ENCODE peak calls at places on chromosomes 11 and 22, in eight cellular contexts. One of them, this sample, is unnamed.

GRCh38 chr22:20267441-20268288 is 453 bp downstream of the RTN4R start:
- DNase-seq in fibroblast of lung: no peak
- DNase-seq in heart right ventricle: no peak
- DNase-seq in BJ: no peak
- DNase-seq in progenitor cell of endocrine pancreas: peak; percentile 27
- DNase-seq in HFFc6: no peak
- DNase-seq in GM12878: no peak
- DNase-seq in IMR-90: no peak
- DNase-seq in this sample: no peak

GRCh38 chr22:32698926-32699619 is 102.4 kb upstream of the TIMP3 start:
- DNase-seq in heart right ventricle: peak; percentile 70
- DNase-seq in IMR-90: no peak
- DNase-seq in fibroblast of lung: no peak
- DNase-seq in progenitor cell of endocrine pancreas: no peak
- DNase-seq in HFFc6: no peak
- DNase-seq in BJ: no peak
- DNase-seq in GM12878: no peak
- DNase-seq in this sample: no peak

GRCh38 chr11:105151936-105152554 is 12.5 kb upstream of the CARD18 start:
- DNase-seq in IMR-90: peak; percentile 79
- DNase-seq in fibroblast of lung: peak; percentile 68
- DNase-seq in heart right ventricle: no peak
- DNase-seq in GM12878: no peak
- DNase-seq in progenitor cell of endocrine pancreas: no peak
- DNase-seq in BJ: peak; percentile 10
- DNase-seq in HFFc6: peak; percentile 43
- DNase-seq in this sample: no peak

GRCh38 chr11:37532271-37532670 is 934.2 kb upstream of the RAG2 start:
- DNase-seq in BJ: no peak
- DNase-seq in GM12878: no peak
- DNase-seq in HFFc6: no peak
- DNase-seq in progenitor cell of endocrine pancreas: no peak
- DNase-seq in fibroblast of lung: no peak
- DNase-seq in IMR-90: no peak
- DNase-seq in heart right ventricle: no peak
- DNase-seq in this sample: no peak

GRCh38 chr11:132405728-132406127 is 1035.3 kb downstream of the NTM start:
- DNase-seq in heart right ventricle: no peak
- DNase-seq in IMR-90: no peak
- DNase-seq in HFFc6: no peak
- DNase-seq in GM12878: no peak
- DNase-seq in fibroblast of lung: no peak
- DNase-seq in progenitor cell of endocrine pancreas: no peak
- DNase-seq in BJ: no peak
- DNase-seq in this sample: no peak

GRCh38 chr11:66637557-66638176 is 836 bp upstream of the RBM4 start:
- DNase-seq in BJ: no peak
- DNase-seq in HFFc6: no peak
- DNase-seq in GM12878: no peak
- DNase-seq in IMR-90: peak; percentile 46
- DNase-seq in fibroblast of lung: no peak
- DNase-seq in progenitor cell of endocrine pancreas: no peak
- DNase-seq in heart right ventricle: no peak
- DNase-seq in this sample: no peak

GRCh38 chr11:69229521-69229920 is 64.4 kb upstream of the MYEOV start:
- DNase-seq in GM12878: no peak
- DNase-seq in heart right ventricle: no peak
- DNase-seq in IMR-90: no peak
- DNase-seq in progenitor cell of endocrine pancreas: no peak
- DNase-seq in HFFc6: no peak
- DNase-seq in fibroblast of lung: no peak
- DNase-seq in BJ: no peak
- DNase-seq in this sample: no peak

GRCh38 chr11:112822478-112823274 is 138.5 kb upstream of the NCAM1 start:
- DNase-seq in fibroblast of lung: no peak
- DNase-seq in progenitor cell of endocrine pancreas: no peak
- DNase-seq in GM12878: no peak
- DNase-seq in IMR-90: no peak
- DNase-seq in BJ: no peak
- DNase-seq in HFFc6: no peak
- DNase-seq in heart right ventricle: no peak
- DNase-seq in this sample: no peak

GRCh38 chr11:28976801-28977145 is 868.6 kb downstream of the METTL15 start:
- DNase-seq in progenitor cell of endocrine pancreas: no peak
- DNase-seq in BJ: no peak
- DNase-seq in HFFc6: no peak
- DNase-seq in fibroblast of lung: no peak
- DNase-seq in heart right ventricle: no peak
- DNase-seq in GM12878: no peak
- DNase-seq in IMR-90: no peak
- DNase-seq in this sample: no peak

GRCh38 chr22:42294034-42294985 is 23.9 kb upstream of the TCF20 start:
- DNase-seq in GM12878: no peak
- DNase-seq in progenitor cell of endocrine pancreas: peak; percentile 72
- DNase-seq in BJ: no peak
- DNase-seq in heart right ventricle: peak; percentile 60
- DNase-seq in IMR-90: peak; percentile 41
- DNase-seq in HFFc6: peak; percentile 33
- DNase-seq in fibroblast of lung: peak; percentile 47
- DNase-seq in this sample: peak; percentile 59

GRCh38 chr22:35761037-35761436 is 43.4 kb downstream of the APOL5 start:
- DNase-seq in BJ: no peak
- DNase-seq in IMR-90: peak; percentile 24
- DNase-seq in GM12878: no peak
- DNase-seq in progenitor cell of endocrine pancreas: no peak
- DNase-seq in heart right ventricle: no peak
- DNase-seq in HFFc6: no peak
- DNase-seq in fibroblast of lung: peak; percentile 45
- DNase-seq in this sample: no peak

GRCh38 chr11:94837317-94837716 is 69.2 kb downstream of the AMOTL1 start:
- DNase-seq in HFFc6: no peak
- DNase-seq in IMR-90: no peak
- DNase-seq in heart right ventricle: peak; percentile 20
- DNase-seq in fibroblast of lung: no peak
- DNase-seq in progenitor cell of endocrine pancreas: no peak
- DNase-seq in GM12878: no peak
- DNase-seq in BJ: no peak
- DNase-seq in this sample: no peak

GRCh38 chr11:77303328-77303727 is 1.8 kb upstream of the GDPD4 start:
- DNase-seq in HFFc6: no peak
- DNase-seq in progenitor cell of endocrine pancreas: no peak
- DNase-seq in fibroblast of lung: no peak
- DNase-seq in IMR-90: no peak
- DNase-seq in BJ: no peak
- DNase-seq in heart right ventricle: no peak
- DNase-seq in GM12878: no peak
- DNase-seq in this sample: no peak

GRCh38 chr22:36194971-36195370 is 6.6 kb downstream of the APOL4 start:
- DNase-seq in progenitor cell of endocrine pancreas: peak; percentile 34
- DNase-seq in HFFc6: peak; percentile 65
- DNase-seq in BJ: no peak
- DNase-seq in IMR-90: peak; percentile 77
- DNase-seq in GM12878: no peak
- DNase-seq in fibroblast of lung: peak; percentile 83
- DNase-seq in heart right ventricle: peak; percentile 40
- DNase-seq in this sample: peak; percentile 47

GRCh38 chr11:92269021-92269420 is 44.4 kb downstream of the FAT3 start:
- DNase-seq in IMR-90: peak; percentile 42
- DNase-seq in fibroblast of lung: peak; percentile 21
- DNase-seq in BJ: peak; percentile 35
- DNase-seq in progenitor cell of endocrine pancreas: no peak
- DNase-seq in GM12878: no peak
- DNase-seq in HFFc6: peak; percentile 47
- DNase-seq in heart right ventricle: no peak
- DNase-seq in this sample: no peak

GRCh38 chr11:35179466-35180135 is 40.6 kb downstream of the CD44 start:
- DNase-seq in IMR-90: peak; percentile 50
- DNase-seq in BJ: no peak
- DNase-seq in heart right ventricle: no peak
- DNase-seq in fibroblast of lung: no peak
- DNase-seq in progenitor cell of endocrine pancreas: no peak
- DNase-seq in HFFc6: peak; percentile 47
- DNase-seq in GM12878: no peak
- DNase-seq in this sample: no peak

GRCh38 chr22:42307806-42308563 is 37.5 kb upstream of the TCF20 start:
- DNase-seq in progenitor cell of endocrine pancreas: no peak
- DNase-seq in HFFc6: no peak
- DNase-seq in heart right ventricle: no peak
- DNase-seq in IMR-90: no peak
- DNase-seq in GM12878: no peak
- DNase-seq in fibroblast of lung: no peak
- DNase-seq in BJ: no peak
- DNase-seq in this sample: no peak

GRCh38 chr11:114193730-114194674 is 102.2 kb upstream of the NNMT start:
- DNase-seq in BJ: no peak
- DNase-seq in progenitor cell of endocrine pancreas: no peak
- DNase-seq in GM12878: no peak
- DNase-seq in HFFc6: no peak
- DNase-seq in fibroblast of lung: peak; percentile 77
- DNase-seq in IMR-90: no peak
- DNase-seq in heart right ventricle: no peak
- DNase-seq in this sample: no peak

GRCh38 chr22:32652609-32653008 is 148.9 kb upstream of the TIMP3 start:
- DNase-seq in BJ: no peak
- DNase-seq in heart right ventricle: no peak
- DNase-seq in GM12878: no peak
- DNase-seq in progenitor cell of endocrine pancreas: no peak
- DNase-seq in IMR-90: no peak
- DNase-seq in fibroblast of lung: no peak
- DNase-seq in HFFc6: no peak
- DNase-seq in this sample: no peak

GRCh38 chr22:22848364-22848866 is 39.2 kb upstream of the IGLL5 start:
- DNase-seq in progenitor cell of endocrine pancreas: peak; percentile 67
- DNase-seq in fibroblast of lung: peak; percentile 47
- DNase-seq in heart right ventricle: peak; percentile 51
- DNase-seq in IMR-90: peak; percentile 31
- DNase-seq in HFFc6: no peak
- DNase-seq in BJ: no peak
- DNase-seq in GM12878: no peak
- DNase-seq in this sample: peak; percentile 71

GRCh38 chr22:25941365-25941960 is 199.5 kb downstream of the MYO18B start:
- DNase-seq in fibroblast of lung: no peak
- DNase-seq in BJ: no peak
- DNase-seq in IMR-90: no peak
- DNase-seq in heart right ventricle: no peak
- DNase-seq in GM12878: no peak
- DNase-seq in HFFc6: no peak
- DNase-seq in progenitor cell of endocrine pancreas: no peak
- DNase-seq in this sample: no peak

GRCh38 chr22:26945565-26945964 is 288.2 kb downstream of the MIAT start:
- DNase-seq in fibroblast of lung: no peak
- DNase-seq in IMR-90: no peak
- DNase-seq in progenitor cell of endocrine pancreas: no peak
- DNase-seq in GM12878: no peak
- DNase-seq in heart right ventricle: no peak
- DNase-seq in BJ: no peak
- DNase-seq in HFFc6: no peak
- DNase-seq in this sample: no peak

GRCh38 chr11:13278620-13279486 is 1.3 kb downstream of the BMAL1 start:
- DNase-seq in progenitor cell of endocrine pancreas: no peak
- DNase-seq in IMR-90: no peak
- DNase-seq in BJ: no peak
- DNase-seq in GM12878: no peak
- DNase-seq in fibroblast of lung: no peak
- DNase-seq in heart right ventricle: no peak
- DNase-seq in HFFc6: no peak
- DNase-seq in this sample: no peak

GRCh38 chr11:22472306-22472705 is 134.1 kb downstream of the SLC17A6 start:
- DNase-seq in IMR-90: peak; percentile 9
- DNase-seq in BJ: no peak
- DNase-seq in GM12878: no peak
- DNase-seq in fibroblast of lung: no peak
- DNase-seq in heart right ventricle: no peak
- DNase-seq in HFFc6: no peak
- DNase-seq in progenitor cell of endocrine pancreas: no peak
- DNase-seq in this sample: no peak
- TF ChIP-seq CTCF in IMR-90: peak; percentile 27
- TF ChIP-seq CTCF in BJ: no peak
- TF ChIP-seq CTCF in GM12878: peak; percentile 2
- TF ChIP-seq CTCF in fibroblast of lung: no peak
- TF ChIP-seq CTCF in heart right ventricle: no peak
- TF ChIP-seq CTCF in HFFc6: no peak
- TF ChIP-seq CTCF in progenitor cell of endocrine pancreas: no peak
- TF ChIP-seq CTCF in this sample: no peak

DNA sequence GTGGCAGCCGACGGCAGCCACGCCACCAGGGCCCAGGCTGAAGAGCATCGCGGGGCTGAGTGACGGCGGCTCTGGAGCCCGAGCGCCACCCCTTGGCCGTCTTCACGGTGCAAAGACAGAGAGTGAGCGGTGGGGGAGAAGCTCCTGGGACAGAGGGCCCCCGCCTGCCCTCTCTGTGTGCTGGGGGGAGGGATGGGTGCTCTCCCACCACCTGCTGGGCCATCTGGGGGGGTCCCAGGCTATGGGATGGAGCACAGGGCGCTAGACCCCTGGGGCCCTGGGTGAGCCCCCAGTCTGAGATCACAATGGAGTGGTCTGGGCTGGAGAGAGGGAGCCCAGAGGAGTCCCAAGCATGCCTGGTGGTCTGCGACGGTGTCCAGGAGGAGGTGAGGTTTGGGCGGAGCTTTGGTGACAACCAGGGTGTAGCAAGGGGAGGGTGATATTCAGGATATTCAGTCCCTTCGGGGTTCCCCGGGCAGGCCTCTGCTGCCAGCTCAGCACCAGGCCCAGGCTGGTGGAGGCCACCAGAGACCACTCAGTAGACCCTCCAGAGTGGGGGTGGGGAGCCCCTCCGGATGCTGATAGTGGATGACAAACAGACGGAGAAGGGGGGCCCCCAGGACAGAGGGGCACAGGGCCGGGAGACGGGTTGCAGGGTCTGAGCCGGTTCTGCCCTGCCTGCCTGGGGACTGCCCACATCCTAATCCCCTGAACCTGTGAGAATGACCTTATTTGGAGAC is 78.1 kb upstream of the PRR5 start:
- DNase-seq in IMR-90: peak; percentile 22
- DNase-seq in HFFc6: no peak
- DNase-seq in fibroblast of lung: peak; percentile 17
- DNase-seq in BJ: no peak
- DNase-seq in heart right ventricle: no peak
- DNase-seq in GM12878: no peak
- DNase-seq in progenitor cell of endocrine pancreas: no peak
- DNase-seq in this sample: peak; percentile 38
- TF ChIP-seq CTCF in IMR-90: peak; percentile 63
- TF ChIP-seq CTCF in HFFc6: peak; percentile 65
- TF ChIP-seq CTCF in fibroblast of lung: peak; percentile 48
- TF ChIP-seq CTCF in BJ: peak; percentile 50
- TF ChIP-seq CTCF in heart right ventricle: peak; percentile 14
- TF ChIP-seq CTCF in GM12878: peak; percentile 32
- TF ChIP-seq CTCF in progenitor cell of endocrine pancreas: peak; percentile 52
- TF ChIP-seq CTCF in this sample: peak; percentile 64

GRCh38 chr22:37283393-37283937 is 1.2 kb downstream of the CYTH4 start:
- DNase-seq in BJ: no peak
- DNase-seq in fibroblast of lung: no peak
- DNase-seq in progenitor cell of endocrine pancreas: no peak
- DNase-seq in GM12878: no peak
- DNase-seq in IMR-90: no peak
- DNase-seq in HFFc6: no peak
- DNase-seq in heart right ventricle: no peak
- DNase-seq in this sample: no peak
- TF ChIP-seq CTCF in BJ: peak; percentile 41
- TF ChIP-seq CTCF in fibroblast of lung: peak; percentile 58
- TF ChIP-seq CTCF in progenitor cell of endocrine pancreas: no peak
- TF ChIP-seq CTCF in GM12878: peak; percentile 46
- TF ChIP-seq CTCF in IMR-90: peak; percentile 38
- TF ChIP-seq CTCF in HFFc6: peak; percentile 57
- TF ChIP-seq CTCF in heart right ventricle: no peak
- TF ChIP-seq CTCF in this sample: no peak

GRCh38 chr22:39384750-39385480 is 14.7 kb upstream of the TAB1 start:
- DNase-seq in heart right ventricle: no peak
- DNase-seq in IMR-90: peak; percentile 28
- DNase-seq in progenitor cell of endocrine pancreas: no peak
- DNase-seq in BJ: no peak
- DNase-seq in GM12878: no peak
- DNase-seq in fibroblast of lung: peak; percentile 22
- DNase-seq in HFFc6: no peak
- DNase-seq in this sample: peak; percentile 35
- TF ChIP-seq CTCF in heart right ventricle: no peak
- TF ChIP-seq CTCF in IMR-90: peak; percentile 50
- TF ChIP-seq CTCF in progenitor cell of endocrine pancreas: peak; percentile 48
- TF ChIP-seq CTCF in BJ: peak; percentile 40
- TF ChIP-seq CTCF in GM12878: peak; percentile 30
- TF ChIP-seq CTCF in fibroblast of lung: peak; percentile 44
- TF ChIP-seq CTCF in HFFc6: peak; percentile 60
- TF ChIP-seq CTCF in this sample: peak; percentile 47

This sample was measured in neural crest cell.